ENCODE peak calls at places on chromosomes 3 and 15, in four cellular contexts. M is fibroblast of pulmonary artery, K is stomach, W is RWPE1. X is an unnamed sample.

GRCh38 chr3:69051796-69052566 is at the start of gene TMF1:
- DNase-seq in M (peak; percentile 100), K (peak; percentile 99), W (peak; percentile 94), X (peak; percentile 98)

GRCh38 chr3:128278761-128279593 is 125.7 kb downstream of the EEFSEC start:
- DNase-seq in M (peak; percentile 89), K (peak; percentile 62), W (no peak), X (peak; percentile 95)

GRCh38 chr3:62670351-62670750 is 204.9 kb downstream of the CADPS start:
- DNase-seq in M (no peak), K (no peak), W (peak; percentile 13), X (no peak)

GRCh38 chr15:77144492-77145070 is 73.7 kb upstream of the TSPAN3 start:
- DNase-seq in M (peak; percentile 94), K (no peak), W (no peak), X (no peak)

GRCh38 chr15:49182128-49182527 is 12.1 kb downstream of the GALK2 start:
- DNase-seq in M (no peak), K (no peak), W (no peak), X (no peak)

GRCh38 chr3:24388611-24389010 is 106.0 kb downstream of the THRB start:
- DNase-seq in M (no peak), K (no peak), W (no peak), X (no peak)

GRCh38 chr15:70149667-70150404 is 52.1 kb upstream of the TLE3 start:
- DNase-seq in M (peak; percentile 74), K (no peak), W (peak; percentile 20), X (no peak)

GRCh38 chr3:10205461-10206165 is 40.9 kb downstream of the IRAK2 start:
- DNase-seq in M (peak; percentile 85), K (peak; percentile 54), W (peak; percentile 76), X (no peak)

GRCh38 chr3:184583345-184584000 is 21.9 kb downstream of the EPHB3 start:
- DNase-seq in M (no peak), K (no peak), W (no peak), X (no peak)

GRCh38 chr3:99933971-99934750 is 116.5 kb downstream of the CMSS1 start:
- DNase-seq in M (no peak), K (no peak), W (no peak), X (no peak)

GRCh38 chr15:79919749-79920511 is 23.1 kb upstream of the MTHFS start:
- DNase-seq in M (no peak), K (no peak), W (no peak), X (no peak)

GRCh38 chr3:126083913-126084514 is at the start of gene SLC41A3:
- DNase-seq in M (peak; percentile 74), K (peak; percentile 91), W (peak; percentile 87), X (peak; percentile 94)

GRCh38 chr3:185477316-185477715 is 21.5 kb downstream of the TMEM41A start:
- DNase-seq in M (no peak), K (no peak), W (no peak), X (no peak)

GRCh38 chr15:89490550-89491315 is 5.7 kb downstream of the RHCG start:
- DNase-seq in M (no peak), K (no peak), W (no peak), X (no peak)

GRCh38 chr3:127639173-127640030 is 10.4 kb downstream of the PODXL2 start:
- DNase-seq in M (peak; percentile 8), K (no peak), W (peak; percentile 41), X (no peak)

GRCh38 chr3:77326586-77326985 is 286.7 kb downstream of the ROBO2 start:
- DNase-seq in M (no peak), K (no peak), W (no peak), X (no peak)

GRCh38 chr3:12947504-12948369 is 106.4 kb upstream of the RPL32 start:
- DNase-seq in M (peak; percentile 77), K (peak; percentile 67), W (peak; percentile 59), X (no peak)

GRCh38 chr3:168511428-168512014 is 415.8 kb upstream of the GOLIM4 start:
- DNase-seq in M (peak; percentile 42), K (no peak), W (no peak), X (no peak)

GRCh38 chr15:51377038-51377761 is 35.7 kb downstream of the GLDN start:
- DNase-seq in M (peak; percentile 41), K (no peak), W (no peak), X (no peak)

GRCh38 chr3:152120606-152121291 is 148.0 kb upstream of the MBNL1 start:
- DNase-seq in M (no peak), K (no peak), W (peak; percentile 60), X (no peak)

GRCh38 chr15:88617031-88617722 is 4.0 kb upstream of the AEN start:
- DNase-seq in M (no peak), K (no peak), W (no peak), X (peak; percentile 25)

GRCh38 chr3:178562143-178562868 is 26.1 kb downstream of the KCNMB2 start:
- DNase-seq in M (peak; percentile 35), K (no peak), W (no peak), X (no peak)

GRCh38 chr3:20055020-20055775 is 15.0 kb downstream of the KAT2B start:
- DNase-seq in M (no peak), K (no peak), W (no peak), X (no peak)

GRCh38 chr3:14811733-14812132 is 7.0 kb upstream of the FGD5 start:
- DNase-seq in M (peak; percentile 6), K (no peak), W (no peak), X (no peak)

GRCh38 chr3:158105124-158105709 is 1.0 kb downstream of the SHOX2 start:
- DNase-seq in M (no peak), K (no peak), W (no peak), X (no peak)

GRCh38 chr3:195237981-195238625 is 32.9 kb downstream of the XXYLT1 start:
- DNase-seq in M (no peak), K (no peak), W (peak; percentile 50), X (peak; percentile 75)

GRCh38 chr15:40925495-40925862 is 3.7 kb upstream of the DLL4 start:
- DNase-seq in M (no peak), K (no peak), W (no peak), X (no peak)

GRCh38 chr3:139541898-139542288 is 2.4 kb upstream of the RBP1 start:
- DNase-seq in M (no peak), K (no peak), W (no peak), X (no peak)

GRCh38 chr3:100268986-100269385 is 8.2 kb downstream of the TBC1D23 start:
- DNase-seq in M (no peak), K (no peak), W (no peak), X (no peak)

GRCh38 chr15:89089316-89090230 is 1.3 kb downstream of the ABHD2 start:
- DNase-seq in M (no peak), K (no peak), W (no peak), X (no peak)

GRCh38 chr3:52178537-52178936 is 19.4 kb upstream of the ALAS1 start:
- DNase-seq in M (no peak), K (no peak), W (no peak), X (no peak)

GRCh38 chr3:116263842-116264545 is 181.3 kb downstream of the LSAMP start:
- DNase-seq in M (peak; percentile 69), K (no peak), W (no peak), X (no peak)

GRCh38 chr3:157280786-157281185 is 120.8 kb upstream of the CCNL1 start:
- DNase-seq in M (peak; percentile 29), K (no peak), W (no peak), X (no peak)

GRCh38 chr15:60479711-60480110 is 769 bp upstream of the ICE2 start:
- DNase-seq in M (no peak), K (no peak), W (no peak), X (no peak)

GRCh38 chr3:170584585-170585007 is 1.3 kb downstream of the SLC7A14 start:
- DNase-seq in M (peak; percentile 75), K (peak; percentile 64), W (peak; percentile 77), X (peak; percentile 90)

GRCh38 chr3:48957006-48957705 is 32.9 kb upstream of the P4HTM start:
- DNase-seq in M (no peak), K (no peak), W (no peak), X (no peak)

GRCh38 chr3:146546366-146546965 is 2.1 kb upstream of the PLSCR1 start:
- DNase-seq in M (no peak), K (no peak), W (no peak), X (no peak)

DNA sequence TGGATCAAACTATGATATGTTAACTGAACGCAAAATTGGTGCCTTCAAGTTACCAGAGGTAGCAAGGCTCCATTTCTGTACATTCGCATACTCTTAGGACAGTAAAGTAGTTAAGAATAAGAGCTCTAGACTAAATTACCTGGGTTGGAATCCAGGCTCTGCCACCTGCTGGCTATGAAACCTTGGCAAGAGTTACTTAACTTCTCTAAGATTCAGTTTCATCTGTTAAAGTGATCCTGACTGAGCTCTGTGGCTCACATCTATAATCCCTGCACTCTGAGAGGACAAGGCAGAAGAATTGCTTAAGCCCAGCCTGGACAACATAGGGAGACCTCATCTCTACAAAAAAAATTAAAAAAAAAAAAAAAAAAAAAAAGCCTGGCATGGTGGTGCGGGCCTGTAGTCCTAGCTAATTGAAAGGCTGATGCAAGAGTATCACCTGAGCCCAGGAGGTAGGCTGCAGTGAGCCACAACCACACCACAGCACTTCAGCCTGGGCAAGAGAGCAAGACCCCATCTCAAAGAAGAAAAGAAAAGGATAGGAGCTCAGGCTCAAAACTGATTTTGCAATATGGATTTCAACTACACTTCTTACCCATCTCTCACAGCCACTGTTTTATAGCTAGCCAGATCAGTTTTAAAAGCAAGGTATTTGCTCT is 21.3 kb downstream of the GSK3B start:
- DNase-seq in M (no peak), K (no peak), W (no peak), X (no peak)
- TF ChIP-seq CTCF in M (no peak), K (no peak), W (no peak), X (no peak)

GRCh38 chr3:71380096-71380495 is 203.4 kb downstream of the FOXP1 start:
- DNase-seq in M (no peak), K (no peak), W (no peak), X (no peak)
- TF ChIP-seq CTCF in M (no peak), K (no peak), W (no peak), X (no peak)

DNA sequence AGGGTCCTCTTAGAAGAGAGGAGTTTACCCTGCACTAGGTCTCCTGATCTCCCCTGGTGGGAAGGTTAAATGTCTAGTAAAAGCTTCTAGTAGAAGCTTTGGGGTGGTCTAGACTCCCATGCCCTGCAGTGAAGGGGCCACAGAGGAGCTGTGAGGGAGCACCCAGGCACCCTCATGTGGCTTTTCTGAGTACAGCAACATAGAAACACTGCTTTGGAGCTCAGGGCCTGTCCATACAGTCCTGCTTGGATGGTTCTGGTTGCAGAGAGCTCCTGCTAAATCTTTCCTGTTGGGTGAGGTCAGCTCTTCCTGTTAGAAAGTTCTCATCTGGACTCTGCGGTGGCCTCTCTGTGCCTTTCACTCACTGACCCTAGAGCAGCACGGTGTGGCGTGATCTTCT is 47.8 kb downstream of the GPD1L start:
- DNase-seq in M (no peak), K (no peak), W (no peak), X (no peak)
- TF ChIP-seq CTCF in M (peak; percentile 29), K (no peak), W (no peak), X (peak; percentile 30)

DNA sequence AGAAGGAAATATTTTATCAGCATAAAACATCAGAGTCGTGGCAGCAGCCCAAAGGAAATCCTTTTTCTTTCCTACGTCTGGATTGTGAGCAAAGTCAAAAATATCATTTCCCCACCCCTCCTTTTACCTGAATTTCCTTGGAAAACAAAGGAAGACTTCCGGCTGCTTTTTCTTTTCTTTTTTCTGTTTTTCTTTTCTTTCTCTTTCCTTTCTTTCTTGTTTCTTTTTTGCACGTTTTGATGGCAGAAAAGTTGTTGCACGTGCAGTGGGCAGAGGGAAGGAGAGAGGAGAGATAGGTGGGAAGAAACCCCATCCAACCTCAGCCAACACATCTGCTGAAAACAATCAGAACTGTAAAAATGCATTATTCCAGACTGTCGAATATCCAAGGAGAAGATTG is 544 bp upstream of the MYO1E start:
- DNase-seq in M (no peak), K (no peak), W (no peak), X (no peak)
- TF ChIP-seq CTCF in M (no peak), K (no peak), W (no peak), X (no peak)

X was measured in osteocyte.